ENCODE peak calls at places on chromosomes 7 and 10, in seven cellular contexts. One of them, this sample, is unnamed.

GRCh38 chr7:36787933-36788378 is 63.7 kb upstream of the AOAH start:
- DNase-seq in stomach: no peak
- DNase-seq in prostate gland: no peak
- DNase-seq in ovary: no peak
- DNase-seq in endothelial cell of umbilical vein: no peak
- DNase-seq in HCT116: no peak
- DNase-seq in lower leg skin: no peak
- DNase-seq in this sample: no peak

GRCh38 chr7:7251742-7252141 is 69.4 kb downstream of the C1GALT1 start:
- DNase-seq in stomach: no peak
- DNase-seq in prostate gland: no peak
- DNase-seq in ovary: no peak
- DNase-seq in endothelial cell of umbilical vein: no peak
- DNase-seq in HCT116: no peak
- DNase-seq in lower leg skin: no peak
- DNase-seq in this sample: no peak

GRCh38 chr10:64558094-64558870 is 1037.1 kb downstream of the REEP3 start:
- DNase-seq in stomach: no peak
- DNase-seq in prostate gland: no peak
- DNase-seq in ovary: no peak
- DNase-seq in endothelial cell of umbilical vein: no peak
- DNase-seq in HCT116: no peak
- DNase-seq in lower leg skin: no peak
- DNase-seq in this sample: no peak

GRCh38 chr10:75250934-75251333 is 15.2 kb upstream of the COMTD1 start:
- DNase-seq in stomach: no peak
- DNase-seq in prostate gland: no peak
- DNase-seq in ovary: no peak
- DNase-seq in endothelial cell of umbilical vein: no peak
- DNase-seq in HCT116: no peak
- DNase-seq in lower leg skin: no peak
- DNase-seq in this sample: no peak

GRCh38 chr7:98617051-98617959 is at the start of gene NPTX2:
- DNase-seq in stomach: no peak
- DNase-seq in prostate gland: peak
- DNase-seq in ovary: no peak
- DNase-seq in endothelial cell of umbilical vein: no peak
- DNase-seq in HCT116: no peak
- DNase-seq in lower leg skin: no peak
- DNase-seq in this sample: peak

GRCh38 chr7:121016976-121017375 is 28.5 kb downstream of the CPED1 start:
- DNase-seq in stomach: no peak
- DNase-seq in prostate gland: no peak
- DNase-seq in ovary: no peak
- DNase-seq in endothelial cell of umbilical vein: no peak
- DNase-seq in HCT116: no peak
- DNase-seq in lower leg skin: no peak
- DNase-seq in this sample: no peak

GRCh38 chr10:58952747-58953466 is 223.5 kb upstream of the PHYHIPL start:
- DNase-seq in stomach: peak
- DNase-seq in prostate gland: peak
- DNase-seq in ovary: peak
- DNase-seq in endothelial cell of umbilical vein: peak
- DNase-seq in HCT116: peak
- DNase-seq in lower leg skin: no peak
- DNase-seq in this sample: peak

GRCh38 chr7:157483971-157484410 is 147.2 kb downstream of the DNAJB6 start:
- DNase-seq in stomach: no peak
- DNase-seq in prostate gland: no peak
- DNase-seq in ovary: no peak
- DNase-seq in endothelial cell of umbilical vein: no peak
- DNase-seq in HCT116: no peak
- DNase-seq in lower leg skin: peak
- DNase-seq in this sample: no peak

GRCh38 chr10:131086511-131086910 is 225.0 kb downstream of the TCERG1L start:
- DNase-seq in stomach: no peak
- DNase-seq in prostate gland: no peak
- DNase-seq in ovary: no peak
- DNase-seq in endothelial cell of umbilical vein: no peak
- DNase-seq in HCT116: no peak
- DNase-seq in lower leg skin: no peak
- DNase-seq in this sample: no peak

GRCh38 chr10:80472234-80473095 is 18.4 kb downstream of the TSPAN14 start:
- DNase-seq in stomach: no peak
- DNase-seq in prostate gland: no peak
- DNase-seq in ovary: no peak
- DNase-seq in endothelial cell of umbilical vein: peak
- DNase-seq in HCT116: no peak
- DNase-seq in lower leg skin: no peak
- DNase-seq in this sample: no peak

GRCh38 chr10:86967481-86967941 is 771 bp upstream of the ADIRF start:
- DNase-seq in stomach: peak
- DNase-seq in prostate gland: no peak
- DNase-seq in ovary: no peak
- DNase-seq in endothelial cell of umbilical vein: no peak
- DNase-seq in HCT116: no peak
- DNase-seq in lower leg skin: peak
- DNase-seq in this sample: no peak

GRCh38 chr7:158614695-158615094 is 27.1 kb upstream of the PTPRN2 start:
- DNase-seq in stomach: no peak
- DNase-seq in prostate gland: no peak
- DNase-seq in ovary: no peak
- DNase-seq in endothelial cell of umbilical vein: no peak
- DNase-seq in HCT116: no peak
- DNase-seq in lower leg skin: no peak
- DNase-seq in this sample: no peak

GRCh38 chr7:41688012-41688625 is 14.8 kb downstream of the INHBA start:
- DNase-seq in stomach: no peak
- DNase-seq in prostate gland: no peak
- DNase-seq in ovary: no peak
- DNase-seq in endothelial cell of umbilical vein: no peak
- DNase-seq in HCT116: no peak
- DNase-seq in lower leg skin: no peak
- DNase-seq in this sample: no peak

GRCh38 chr7:13016633-13017324 is 329.3 kb downstream of the ARL4A start:
- DNase-seq in stomach: no peak
- DNase-seq in prostate gland: no peak
- DNase-seq in ovary: no peak
- DNase-seq in endothelial cell of umbilical vein: no peak
- DNase-seq in HCT116: peak
- DNase-seq in lower leg skin: no peak
- DNase-seq in this sample: no peak

GRCh38 chr10:13253726-13254125 is 19.6 kb upstream of the UCMA start:
- DNase-seq in stomach: no peak
- DNase-seq in prostate gland: no peak
- DNase-seq in ovary: no peak
- DNase-seq in endothelial cell of umbilical vein: no peak
- DNase-seq in HCT116: no peak
- DNase-seq in lower leg skin: no peak
- DNase-seq in this sample: no peak

GRCh38 chr7:46152671-46153070 is 231.6 kb upstream of the IGFBP3 start:
- DNase-seq in stomach: no peak
- DNase-seq in prostate gland: no peak
- DNase-seq in ovary: no peak
- DNase-seq in endothelial cell of umbilical vein: no peak
- DNase-seq in HCT116: no peak
- DNase-seq in lower leg skin: no peak
- DNase-seq in this sample: no peak

GRCh38 chr10:70146489-70147488 is at the start of gene TYSND1:
- DNase-seq in stomach: peak
- DNase-seq in prostate gland: peak
- DNase-seq in ovary: peak
- DNase-seq in endothelial cell of umbilical vein: peak
- DNase-seq in HCT116: peak
- DNase-seq in lower leg skin: peak
- DNase-seq in this sample: peak
- TF ChIP-seq POLR2A in stomach: peak
- TF ChIP-seq POLR2A in prostate gland: peak
- TF ChIP-seq POLR2A in ovary: peak
- TF ChIP-seq POLR2A in endothelial cell of umbilical vein: peak
- TF ChIP-seq POLR2A in HCT116: peak
- TF ChIP-seq POLR2A in lower leg skin: no peak
- TF ChIP-seq POLR2A in this sample: peak

GRCh38 chr10:125160856-125161569 is 650 bp upstream of the CTBP2 start:
- DNase-seq in stomach: peak
- DNase-seq in prostate gland: peak
- DNase-seq in ovary: peak
- DNase-seq in endothelial cell of umbilical vein: peak
- DNase-seq in HCT116: peak
- DNase-seq in lower leg skin: peak
- DNase-seq in this sample: peak
- TF ChIP-seq POLR2A in stomach: no peak
- TF ChIP-seq POLR2A in prostate gland: peak
- TF ChIP-seq POLR2A in ovary: peak
- TF ChIP-seq POLR2A in endothelial cell of umbilical vein: no peak
- TF ChIP-seq POLR2A in HCT116: peak
- TF ChIP-seq POLR2A in lower leg skin: no peak
- TF ChIP-seq POLR2A in this sample: no peak

GRCh38 chr10:133401981-133402725 is 8.2 kb downstream of the MTG1 start:
- DNase-seq in stomach: peak
- DNase-seq in prostate gland: no peak
- DNase-seq in ovary: no peak
- DNase-seq in endothelial cell of umbilical vein: no peak
- DNase-seq in HCT116: no peak
- DNase-seq in lower leg skin: peak
- DNase-seq in this sample: no peak

GRCh38 chr10:133405272-133405671 is 11.3 kb downstream of the MTG1 start:
- DNase-seq in stomach: no peak
- DNase-seq in prostate gland: no peak
- DNase-seq in ovary: no peak
- DNase-seq in endothelial cell of umbilical vein: no peak
- DNase-seq in HCT116: no peak
- DNase-seq in lower leg skin: no peak
- DNase-seq in this sample: no peak

GRCh38 chr10:133400624-133401424 is 6.9 kb downstream of the MTG1 start:
- DNase-seq in stomach: peak
- DNase-seq in prostate gland: no peak
- DNase-seq in ovary: no peak
- DNase-seq in endothelial cell of umbilical vein: no peak
- DNase-seq in HCT116: no peak
- DNase-seq in lower leg skin: peak
- DNase-seq in this sample: no peak

GRCh38 chr10:133401500-133401899 is 7.5 kb downstream of the MTG1 start:
- DNase-seq in stomach: peak
- DNase-seq in prostate gland: no peak
- DNase-seq in ovary: no peak
- DNase-seq in endothelial cell of umbilical vein: no peak
- DNase-seq in HCT116: no peak
- DNase-seq in lower leg skin: peak
- DNase-seq in this sample: no peak

DNA sequence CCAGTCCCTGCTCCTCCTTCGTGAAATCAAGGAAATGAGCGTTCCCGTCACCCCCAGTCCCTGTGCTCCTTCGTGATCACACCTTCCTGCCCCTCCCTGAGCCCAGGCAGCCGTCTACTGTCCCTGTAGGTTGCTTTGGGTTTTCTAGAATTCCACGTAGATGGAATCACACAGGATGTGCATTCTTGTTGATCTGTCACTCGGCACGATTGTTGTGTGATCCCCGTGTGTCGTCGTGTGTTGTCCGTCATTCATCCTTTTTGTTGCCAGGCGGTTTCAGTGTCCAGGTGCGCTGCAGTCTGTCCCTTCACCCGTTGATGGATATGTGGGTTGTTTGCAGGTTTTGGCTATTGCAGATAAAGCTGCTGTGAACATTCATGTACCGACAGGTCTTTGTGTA is 9.4 kb downstream of the MTG1 start:
- DNase-seq in stomach: peak
- DNase-seq in prostate gland: no peak
- DNase-seq in ovary: no peak
- DNase-seq in endothelial cell of umbilical vein: no peak
- DNase-seq in HCT116: no peak
- DNase-seq in lower leg skin: no peak
- DNase-seq in this sample: no peak
- TF ChIP-seq POLR2A in stomach: no peak
- TF ChIP-seq POLR2A in prostate gland: no peak
- TF ChIP-seq POLR2A in ovary: no peak
- TF ChIP-seq POLR2A in endothelial cell of umbilical vein: no peak
- TF ChIP-seq POLR2A in HCT116: no peak
- TF ChIP-seq POLR2A in lower leg skin: no peak
- TF ChIP-seq POLR2A in this sample: no peak

GRCh38 chr7:148884049-148884298 is at the start of gene EZH2:
- DNase-seq in stomach: no peak
- DNase-seq in prostate gland: no peak
- DNase-seq in ovary: no peak
- DNase-seq in endothelial cell of umbilical vein: no peak
- DNase-seq in HCT116: no peak
- DNase-seq in lower leg skin: no peak
- DNase-seq in this sample: no peak
- TF ChIP-seq POLR2A in stomach: no peak
- TF ChIP-seq POLR2A in prostate gland: no peak
- TF ChIP-seq POLR2A in ovary: no peak
- TF ChIP-seq POLR2A in endothelial cell of umbilical vein: peak
- TF ChIP-seq POLR2A in HCT116: peak
- TF ChIP-seq POLR2A in lower leg skin: no peak
- TF ChIP-seq POLR2A in this sample: no peak

DNA sequence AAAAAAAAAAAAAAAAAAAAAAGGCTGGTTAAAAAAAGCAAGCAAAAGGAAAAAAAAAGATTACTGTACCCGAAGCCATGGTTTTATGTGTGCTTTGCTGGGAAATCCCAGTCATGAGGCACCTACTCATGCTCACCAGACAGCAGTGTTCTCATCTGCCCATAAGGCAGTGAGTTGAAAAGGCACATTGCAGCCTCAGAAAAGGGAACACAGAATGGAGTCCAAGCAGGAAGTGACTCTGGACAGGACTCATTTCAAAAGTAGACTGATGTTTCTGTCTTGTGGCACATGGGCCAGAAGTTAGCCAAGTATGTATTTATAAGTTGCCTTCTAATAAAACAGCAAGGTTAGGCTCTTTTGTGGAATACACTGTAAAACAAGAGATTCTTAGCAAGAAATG is 40.2 kb downstream of the PDSS1 start:
- DNase-seq in stomach: no peak
- DNase-seq in prostate gland: no peak
- DNase-seq in ovary: no peak
- DNase-seq in endothelial cell of umbilical vein: no peak
- DNase-seq in HCT116: no peak
- DNase-seq in lower leg skin: no peak
- DNase-seq in this sample: no peak
- TF ChIP-seq POLR2A in stomach: no peak
- TF ChIP-seq POLR2A in prostate gland: no peak
- TF ChIP-seq POLR2A in ovary: no peak
- TF ChIP-seq POLR2A in endothelial cell of umbilical vein: no peak
- TF ChIP-seq POLR2A in HCT116: no peak
- TF ChIP-seq POLR2A in lower leg skin: no peak
- TF ChIP-seq POLR2A in this sample: no peak

DNA sequence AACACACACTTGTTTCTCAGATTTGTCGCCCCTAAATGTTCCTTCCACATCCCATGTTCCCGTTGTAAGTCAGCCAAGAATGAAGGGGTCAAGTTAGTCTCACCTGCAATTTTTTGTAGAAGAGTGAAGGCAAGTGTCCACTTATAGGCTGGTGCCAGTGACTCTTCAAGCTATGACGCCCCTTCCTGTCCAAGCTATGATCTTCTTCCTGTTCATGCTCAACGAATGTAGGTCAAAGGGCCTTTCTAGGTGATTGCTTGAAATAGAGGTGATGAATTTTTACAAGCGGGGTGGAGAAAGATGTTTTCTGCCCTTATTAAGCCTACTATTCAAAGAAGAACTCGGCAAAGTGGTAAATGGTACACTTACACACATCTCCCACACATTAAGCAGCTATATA is 41.0 kb downstream of the CDK1 start:
- DNase-seq in stomach: no peak
- DNase-seq in prostate gland: no peak
- DNase-seq in ovary: no peak
- DNase-seq in endothelial cell of umbilical vein: no peak
- DNase-seq in HCT116: no peak
- DNase-seq in lower leg skin: no peak
- DNase-seq in this sample: no peak
- TF ChIP-seq POLR2A in stomach: no peak
- TF ChIP-seq POLR2A in prostate gland: no peak
- TF ChIP-seq POLR2A in ovary: no peak
- TF ChIP-seq POLR2A in endothelial cell of umbilical vein: no peak
- TF ChIP-seq POLR2A in HCT116: no peak
- TF ChIP-seq POLR2A in lower leg skin: no peak
- TF ChIP-seq POLR2A in this sample: no peak